ENCODE peak calls at places on chromosomes 11 and 22, in eight cellular contexts. One of them, this sample, is unnamed.

GRCh38 chr22:29842740-29843139 is 4.7 kb upstream of the ASCC2 start:
- DNase-seq in stimulated activated effector memory CD8-positive, alpha-beta T cell treated with anti-CD3 and anti-CD28 coated beads, Interleukin-12 subunit alpha, Interleukin-12 subunit beta, amount 100 ng/mL, for 72 hours: no peak
- DNase-seq in foreskin fibroblast: peak
- DNase-seq in kidney glomerular epithelial cell: peak
- DNase-seq in EL: peak
- DNase-seq in fibroblast of lung: peak
- DNase-seq in glutamatergic neuron: no peak
- DNase-seq in T-cell: no peak
- DNase-seq in this sample: no peak

GRCh38 chr11:76885390-76886097 is 24.8 kb downstream of the ACER3 start:
- DNase-seq in stimulated activated effector memory CD8-positive, alpha-beta T cell treated with anti-CD3 and anti-CD28 coated beads, Interleukin-12 subunit alpha, Interleukin-12 subunit beta, amount 100 ng/mL, for 72 hours: no peak
- DNase-seq in foreskin fibroblast: peak
- DNase-seq in kidney glomerular epithelial cell: peak
- DNase-seq in EL: peak
- DNase-seq in fibroblast of lung: peak
- DNase-seq in glutamatergic neuron: no peak
- DNase-seq in T-cell: no peak
- DNase-seq in this sample: no peak

GRCh38 chr11:65163684-65164083 is 6.3 kb upstream of the SPDYC start:
- DNase-seq in stimulated activated effector memory CD8-positive, alpha-beta T cell treated with anti-CD3 and anti-CD28 coated beads, Interleukin-12 subunit alpha, Interleukin-12 subunit beta, amount 100 ng/mL, for 72 hours: no peak
- DNase-seq in foreskin fibroblast: no peak
- DNase-seq in kidney glomerular epithelial cell: no peak
- DNase-seq in EL: no peak
- DNase-seq in fibroblast of lung: no peak
- DNase-seq in glutamatergic neuron: no peak
- DNase-seq in T-cell: no peak
- DNase-seq in this sample: no peak

GRCh38 chr11:72814831-72815618 is 814 bp downstream of the ATG16L2 start:
- DNase-seq in stimulated activated effector memory CD8-positive, alpha-beta T cell treated with anti-CD3 and anti-CD28 coated beads, Interleukin-12 subunit alpha, Interleukin-12 subunit beta, amount 100 ng/mL, for 72 hours: no peak
- DNase-seq in foreskin fibroblast: peak
- DNase-seq in kidney glomerular epithelial cell: peak
- DNase-seq in EL: peak
- DNase-seq in fibroblast of lung: peak
- DNase-seq in glutamatergic neuron: no peak
- DNase-seq in T-cell: peak
- DNase-seq in this sample: peak

GRCh38 chr11:111762981-111763643 is 3.1 kb downstream of the PPP2R1B start:
- DNase-seq in stimulated activated effector memory CD8-positive, alpha-beta T cell treated with anti-CD3 and anti-CD28 coated beads, Interleukin-12 subunit alpha, Interleukin-12 subunit beta, amount 100 ng/mL, for 72 hours: no peak
- DNase-seq in foreskin fibroblast: no peak
- DNase-seq in kidney glomerular epithelial cell: no peak
- DNase-seq in EL: no peak
- DNase-seq in fibroblast of lung: peak
- DNase-seq in glutamatergic neuron: no peak
- DNase-seq in T-cell: no peak
- DNase-seq in this sample: no peak

GRCh38 chr11:9565822-9566560 is 7.5 kb upstream of the WEE1 start:
- DNase-seq in stimulated activated effector memory CD8-positive, alpha-beta T cell treated with anti-CD3 and anti-CD28 coated beads, Interleukin-12 subunit alpha, Interleukin-12 subunit beta, amount 100 ng/mL, for 72 hours: peak
- DNase-seq in foreskin fibroblast: peak
- DNase-seq in kidney glomerular epithelial cell: peak
- DNase-seq in EL: peak
- DNase-seq in fibroblast of lung: peak
- DNase-seq in glutamatergic neuron: no peak
- DNase-seq in T-cell: no peak
- DNase-seq in this sample: peak

GRCh38 chr22:30425616-30426394 is at the start of gene MTFP1:
- DNase-seq in stimulated activated effector memory CD8-positive, alpha-beta T cell treated with anti-CD3 and anti-CD28 coated beads, Interleukin-12 subunit alpha, Interleukin-12 subunit beta, amount 100 ng/mL, for 72 hours: peak
- DNase-seq in foreskin fibroblast: peak
- DNase-seq in kidney glomerular epithelial cell: peak
- DNase-seq in EL: peak
- DNase-seq in fibroblast of lung: peak
- DNase-seq in glutamatergic neuron: peak
- DNase-seq in T-cell: peak
- DNase-seq in this sample: peak

GRCh38 chr22:49712195-49712791 is 115.4 kb downstream of the BRD1 start:
- DNase-seq in stimulated activated effector memory CD8-positive, alpha-beta T cell treated with anti-CD3 and anti-CD28 coated beads, Interleukin-12 subunit alpha, Interleukin-12 subunit beta, amount 100 ng/mL, for 72 hours: no peak
- DNase-seq in foreskin fibroblast: no peak
- DNase-seq in kidney glomerular epithelial cell: no peak
- DNase-seq in EL: no peak
- DNase-seq in fibroblast of lung: peak
- DNase-seq in glutamatergic neuron: no peak
- DNase-seq in T-cell: no peak
- DNase-seq in this sample: no peak

GRCh38 chr22:40401532-40401931 is 31.1 kb downstream of the SGSM3 start:
- DNase-seq in stimulated activated effector memory CD8-positive, alpha-beta T cell treated with anti-CD3 and anti-CD28 coated beads, Interleukin-12 subunit alpha, Interleukin-12 subunit beta, amount 100 ng/mL, for 72 hours: peak
- DNase-seq in foreskin fibroblast: no peak
- DNase-seq in kidney glomerular epithelial cell: no peak
- DNase-seq in EL: no peak
- DNase-seq in fibroblast of lung: no peak
- DNase-seq in glutamatergic neuron: no peak
- DNase-seq in T-cell: no peak
- DNase-seq in this sample: no peak

GRCh38 chr11:118845369-118845768 is 38.3 kb upstream of the CXCR5 start:
- DNase-seq in stimulated activated effector memory CD8-positive, alpha-beta T cell treated with anti-CD3 and anti-CD28 coated beads, Interleukin-12 subunit alpha, Interleukin-12 subunit beta, amount 100 ng/mL, for 72 hours: peak
- DNase-seq in foreskin fibroblast: peak
- DNase-seq in kidney glomerular epithelial cell: no peak
- DNase-seq in EL: peak
- DNase-seq in fibroblast of lung: peak
- DNase-seq in glutamatergic neuron: no peak
- DNase-seq in T-cell: no peak
- DNase-seq in this sample: no peak

GRCh38 chr11:113677648-113678047 is 28.5 kb downstream of the TMPRSS5 start:
- DNase-seq in stimulated activated effector memory CD8-positive, alpha-beta T cell treated with anti-CD3 and anti-CD28 coated beads, Interleukin-12 subunit alpha, Interleukin-12 subunit beta, amount 100 ng/mL, for 72 hours: no peak
- DNase-seq in foreskin fibroblast: no peak
- DNase-seq in kidney glomerular epithelial cell: no peak
- DNase-seq in EL: no peak
- DNase-seq in fibroblast of lung: no peak
- DNase-seq in glutamatergic neuron: no peak
- DNase-seq in T-cell: no peak
- DNase-seq in this sample: no peak

GRCh38 chr11:111059726-111060125 is 185.8 kb upstream of the POU2AF2 start:
- DNase-seq in stimulated activated effector memory CD8-positive, alpha-beta T cell treated with anti-CD3 and anti-CD28 coated beads, Interleukin-12 subunit alpha, Interleukin-12 subunit beta, amount 100 ng/mL, for 72 hours: no peak
- DNase-seq in foreskin fibroblast: peak
- DNase-seq in kidney glomerular epithelial cell: peak
- DNase-seq in EL: peak
- DNase-seq in fibroblast of lung: peak
- DNase-seq in glutamatergic neuron: no peak
- DNase-seq in T-cell: no peak
- DNase-seq in this sample: no peak

GRCh38 chr11:32225491-32226285 is 134.8 kb downstream of the RCN1 start:
- DNase-seq in stimulated activated effector memory CD8-positive, alpha-beta T cell treated with anti-CD3 and anti-CD28 coated beads, Interleukin-12 subunit alpha, Interleukin-12 subunit beta, amount 100 ng/mL, for 72 hours: no peak
- DNase-seq in foreskin fibroblast: no peak
- DNase-seq in kidney glomerular epithelial cell: no peak
- DNase-seq in EL: no peak
- DNase-seq in fibroblast of lung: no peak
- DNase-seq in glutamatergic neuron: no peak
- DNase-seq in T-cell: no peak
- DNase-seq in this sample: no peak

GRCh38 chr11:114187173-114187572 is 109.0 kb upstream of the NNMT start:
- DNase-seq in stimulated activated effector memory CD8-positive, alpha-beta T cell treated with anti-CD3 and anti-CD28 coated beads, Interleukin-12 subunit alpha, Interleukin-12 subunit beta, amount 100 ng/mL, for 72 hours: no peak
- DNase-seq in foreskin fibroblast: no peak
- DNase-seq in kidney glomerular epithelial cell: no peak
- DNase-seq in EL: no peak
- DNase-seq in fibroblast of lung: no peak
- DNase-seq in glutamatergic neuron: no peak
- DNase-seq in T-cell: no peak
- DNase-seq in this sample: no peak

GRCh38 chr11:122778148-122778547 is 60.2 kb upstream of the CRTAM start:
- DNase-seq in stimulated activated effector memory CD8-positive, alpha-beta T cell treated with anti-CD3 and anti-CD28 coated beads, Interleukin-12 subunit alpha, Interleukin-12 subunit beta, amount 100 ng/mL, for 72 hours: no peak
- DNase-seq in foreskin fibroblast: no peak
- DNase-seq in kidney glomerular epithelial cell: no peak
- DNase-seq in EL: peak
- DNase-seq in fibroblast of lung: peak
- DNase-seq in glutamatergic neuron: no peak
- DNase-seq in T-cell: no peak
- DNase-seq in this sample: peak

GRCh38 chr11:117334896-117335295 is 7.2 kb downstream of the CEP164 start:
- DNase-seq in stimulated activated effector memory CD8-positive, alpha-beta T cell treated with anti-CD3 and anti-CD28 coated beads, Interleukin-12 subunit alpha, Interleukin-12 subunit beta, amount 100 ng/mL, for 72 hours: no peak
- DNase-seq in foreskin fibroblast: no peak
- DNase-seq in kidney glomerular epithelial cell: no peak
- DNase-seq in EL: no peak
- DNase-seq in fibroblast of lung: no peak
- DNase-seq in glutamatergic neuron: no peak
- DNase-seq in T-cell: no peak
- DNase-seq in this sample: no peak

GRCh38 chr11:67118059-67118766 is 850 bp upstream of the KDM2A start:
- DNase-seq in stimulated activated effector memory CD8-positive, alpha-beta T cell treated with anti-CD3 and anti-CD28 coated beads, Interleukin-12 subunit alpha, Interleukin-12 subunit beta, amount 100 ng/mL, for 72 hours: peak
- DNase-seq in foreskin fibroblast: no peak
- DNase-seq in kidney glomerular epithelial cell: peak
- DNase-seq in EL: peak
- DNase-seq in fibroblast of lung: peak
- DNase-seq in glutamatergic neuron: peak
- DNase-seq in T-cell: peak
- DNase-seq in this sample: peak

GRCh38 chr11:130763087-130763980 is 152.9 kb downstream of the SNX19 start:
- DNase-seq in stimulated activated effector memory CD8-positive, alpha-beta T cell treated with anti-CD3 and anti-CD28 coated beads, Interleukin-12 subunit alpha, Interleukin-12 subunit beta, amount 100 ng/mL, for 72 hours: no peak
- DNase-seq in foreskin fibroblast: no peak
- DNase-seq in kidney glomerular epithelial cell: no peak
- DNase-seq in EL: no peak
- DNase-seq in fibroblast of lung: peak
- DNase-seq in glutamatergic neuron: no peak
- DNase-seq in T-cell: no peak
- DNase-seq in this sample: no peak

GRCh38 chr11:100876826-100877545 is 189.9 kb downstream of the ARHGAP42 start:
- DNase-seq in stimulated activated effector memory CD8-positive, alpha-beta T cell treated with anti-CD3 and anti-CD28 coated beads, Interleukin-12 subunit alpha, Interleukin-12 subunit beta, amount 100 ng/mL, for 72 hours: no peak
- DNase-seq in foreskin fibroblast: peak
- DNase-seq in kidney glomerular epithelial cell: peak
- DNase-seq in EL: peak
- DNase-seq in fibroblast of lung: peak
- DNase-seq in glutamatergic neuron: no peak
- DNase-seq in T-cell: no peak
- DNase-seq in this sample: no peak

GRCh38 chr11:20029193-20029592 is 131.1 kb downstream of the DBX1 start:
- DNase-seq in stimulated activated effector memory CD8-positive, alpha-beta T cell treated with anti-CD3 and anti-CD28 coated beads, Interleukin-12 subunit alpha, Interleukin-12 subunit beta, amount 100 ng/mL, for 72 hours: no peak
- DNase-seq in foreskin fibroblast: no peak
- DNase-seq in kidney glomerular epithelial cell: no peak
- DNase-seq in EL: no peak
- DNase-seq in fibroblast of lung: no peak
- DNase-seq in glutamatergic neuron: no peak
- DNase-seq in T-cell: no peak
- DNase-seq in this sample: no peak

GRCh38 chr11:74671520-74672196 is 59.6 kb downstream of the CHRDL2 start:
- DNase-seq in stimulated activated effector memory CD8-positive, alpha-beta T cell treated with anti-CD3 and anti-CD28 coated beads, Interleukin-12 subunit alpha, Interleukin-12 subunit beta, amount 100 ng/mL, for 72 hours: no peak
- DNase-seq in foreskin fibroblast: no peak
- DNase-seq in kidney glomerular epithelial cell: peak
- DNase-seq in EL: peak
- DNase-seq in fibroblast of lung: peak
- DNase-seq in glutamatergic neuron: no peak
- DNase-seq in T-cell: no peak
- DNase-seq in this sample: no peak

GRCh38 chr11:126189109-126189929 is 22.1 kb downstream of the RPUSD4 start:
- DNase-seq in stimulated activated effector memory CD8-positive, alpha-beta T cell treated with anti-CD3 and anti-CD28 coated beads, Interleukin-12 subunit alpha, Interleukin-12 subunit beta, amount 100 ng/mL, for 72 hours: no peak
- DNase-seq in foreskin fibroblast: no peak
- DNase-seq in kidney glomerular epithelial cell: no peak
- DNase-seq in EL: no peak
- DNase-seq in fibroblast of lung: no peak
- DNase-seq in glutamatergic neuron: no peak
- DNase-seq in T-cell: no peak
- DNase-seq in this sample: no peak

GRCh38 chr22:31139866-31140716 is at the start of gene PLA2G3:
- DNase-seq in stimulated activated effector memory CD8-positive, alpha-beta T cell treated with anti-CD3 and anti-CD28 coated beads, Interleukin-12 subunit alpha, Interleukin-12 subunit beta, amount 100 ng/mL, for 72 hours: no peak
- DNase-seq in foreskin fibroblast: peak
- DNase-seq in kidney glomerular epithelial cell: no peak
- DNase-seq in EL: peak
- DNase-seq in fibroblast of lung: peak
- DNase-seq in glutamatergic neuron: peak
- DNase-seq in T-cell: no peak
- DNase-seq in this sample: no peak

GRCh38 chr11:103420593-103420992 is 311.4 kb downstream of the DYNC2H1 start:
- DNase-seq in stimulated activated effector memory CD8-positive, alpha-beta T cell treated with anti-CD3 and anti-CD28 coated beads, Interleukin-12 subunit alpha, Interleukin-12 subunit beta, amount 100 ng/mL, for 72 hours: no peak
- DNase-seq in foreskin fibroblast: peak
- DNase-seq in kidney glomerular epithelial cell: no peak
- DNase-seq in EL: peak
- DNase-seq in fibroblast of lung: peak
- DNase-seq in glutamatergic neuron: no peak
- DNase-seq in T-cell: no peak
- DNase-seq in this sample: no peak

GRCh38 chr22:30286813-30287625 is 2.3 kb downstream of the CASTOR1 start:
- DNase-seq in stimulated activated effector memory CD8-positive, alpha-beta T cell treated with anti-CD3 and anti-CD28 coated beads, Interleukin-12 subunit alpha, Interleukin-12 subunit beta, amount 100 ng/mL, for 72 hours: peak
- DNase-seq in foreskin fibroblast: no peak
- DNase-seq in kidney glomerular epithelial cell: peak
- DNase-seq in EL: peak
- DNase-seq in fibroblast of lung: peak
- DNase-seq in glutamatergic neuron: peak
- DNase-seq in T-cell: peak
- DNase-seq in this sample: peak

GRCh38 chr22:22767876-22768602 is 119.6 kb upstream of the IGLL5 start:
- DNase-seq in stimulated activated effector memory CD8-positive, alpha-beta T cell treated with anti-CD3 and anti-CD28 coated beads, Interleukin-12 subunit alpha, Interleukin-12 subunit beta, amount 100 ng/mL, for 72 hours: peak
- DNase-seq in foreskin fibroblast: no peak
- DNase-seq in kidney glomerular epithelial cell: no peak
- DNase-seq in EL: no peak
- DNase-seq in fibroblast of lung: no peak
- DNase-seq in glutamatergic neuron: no peak
- DNase-seq in T-cell: no peak
- DNase-seq in this sample: no peak

GRCh38 chr22:49012695-49013094 is 815.0 kb downstream of the BRD1 start:
- DNase-seq in stimulated activated effector memory CD8-positive, alpha-beta T cell treated with anti-CD3 and anti-CD28 coated beads, Interleukin-12 subunit alpha, Interleukin-12 subunit beta, amount 100 ng/mL, for 72 hours: no peak
- DNase-seq in foreskin fibroblast: no peak
- DNase-seq in kidney glomerular epithelial cell: no peak
- DNase-seq in EL: no peak
- DNase-seq in fibroblast of lung: no peak
- DNase-seq in glutamatergic neuron: no peak
- DNase-seq in T-cell: no peak
- DNase-seq in this sample: no peak

GRCh38 chr22:45594123-45594941 is 77.3 kb upstream of the ATXN10 start:
- DNase-seq in stimulated activated effector memory CD8-positive, alpha-beta T cell treated with anti-CD3 and anti-CD28 coated beads, Interleukin-12 subunit alpha, Interleukin-12 subunit beta, amount 100 ng/mL, for 72 hours: no peak
- DNase-seq in foreskin fibroblast: no peak
- DNase-seq in kidney glomerular epithelial cell: no peak
- DNase-seq in EL: no peak
- DNase-seq in fibroblast of lung: no peak
- DNase-seq in glutamatergic neuron: no peak
- DNase-seq in T-cell: no peak
- DNase-seq in this sample: no peak

GRCh38 chr11:11570823-11571222 is 51.0 kb downstream of the GALNT18 start:
- DNase-seq in stimulated activated effector memory CD8-positive, alpha-beta T cell treated with anti-CD3 and anti-CD28 coated beads, Interleukin-12 subunit alpha, Interleukin-12 subunit beta, amount 100 ng/mL, for 72 hours: no peak
- DNase-seq in foreskin fibroblast: no peak
- DNase-seq in kidney glomerular epithelial cell: no peak
- DNase-seq in EL: no peak
- DNase-seq in fibroblast of lung: no peak
- DNase-seq in glutamatergic neuron: no peak
- DNase-seq in T-cell: no peak
- DNase-seq in this sample: no peak

GRCh38 chr22:27460596-27461347 is 340.8 kb downstream of the MN1 start:
- DNase-seq in stimulated activated effector memory CD8-positive, alpha-beta T cell treated with anti-CD3 and anti-CD28 coated beads, Interleukin-12 subunit alpha, Interleukin-12 subunit beta, amount 100 ng/mL, for 72 hours: no peak
- DNase-seq in foreskin fibroblast: peak
- DNase-seq in kidney glomerular epithelial cell: no peak
- DNase-seq in EL: peak
- DNase-seq in fibroblast of lung: peak
- DNase-seq in glutamatergic neuron: no peak
- DNase-seq in T-cell: no peak
- DNase-seq in this sample: no peak

GRCh38 chr11:117623831-117624271 is 173.2 kb downstream of the DSCAML1 start:
- DNase-seq in stimulated activated effector memory CD8-positive, alpha-beta T cell treated with anti-CD3 and anti-CD28 coated beads, Interleukin-12 subunit alpha, Interleukin-12 subunit beta, amount 100 ng/mL, for 72 hours: no peak
- DNase-seq in foreskin fibroblast: no peak
- DNase-seq in kidney glomerular epithelial cell: peak
- DNase-seq in EL: no peak
- DNase-seq in fibroblast of lung: no peak
- DNase-seq in glutamatergic neuron: peak
- DNase-seq in T-cell: no peak
- DNase-seq in this sample: no peak

GRCh38 chr11:133529807-133530500 is 2.3 kb downstream of the OPCML start:
- DNase-seq in stimulated activated effector memory CD8-positive, alpha-beta T cell treated with anti-CD3 and anti-CD28 coated beads, Interleukin-12 subunit alpha, Interleukin-12 subunit beta, amount 100 ng/mL, for 72 hours: no peak
- DNase-seq in foreskin fibroblast: no peak
- DNase-seq in kidney glomerular epithelial cell: no peak
- DNase-seq in EL: no peak
- DNase-seq in fibroblast of lung: no peak
- DNase-seq in glutamatergic neuron: no peak
- DNase-seq in T-cell: no peak
- DNase-seq in this sample: no peak

This sample was measured in 8988T.